ENCODE peak calls at places on chromosomes 1 and 21, in six cellular contexts. Q is HCT116, X is endothelial cell of umbilical vein, W is astrocyte, N is H1, B is keratinocyte. I is an unnamed sample.

GRCh38 chr1:31038360-31038759 is 27.2 kb downstream of the PUM1 start:
- DNase-seq in N (no peak), X (no peak), Q (no peak), B (no peak), W (peak), I (peak)

GRCh38 chr1:19785660-19786059 is 14.1 kb downstream of the TMCO4 start:
- DNase-seq in X (no peak), B (no peak), Q (no peak), W (no peak), N (no peak), I (no peak)

GRCh38 chr1:17591814-17592430 is 52.4 kb downstream of the ARHGEF10L start:
- DNase-seq in Q (no peak), W (no peak), B (no peak), X (no peak), N (no peak), I (peak)

GRCh38 chr1:36160949-36161485 is 5.1 kb downstream of the MAP7D1 start:
- DNase-seq in X (peak), B (no peak), W (peak), Q (no peak), N (peak), I (peak)

GRCh38 chr1:29546496-29546895 is 310.2 kb downstream of the PTPRU start:
- DNase-seq in B (no peak), Q (no peak), X (no peak), W (no peak), N (no peak), I (no peak)

GRCh38 chr1:248697907-248698306 is 4.7 kb downstream of the OR14I1 start:
- DNase-seq in N (no peak), B (no peak), Q (no peak), X (no peak), W (no peak), I (no peak)

GRCh38 chr1:12034381-12034801 is 15.1 kb downstream of the MIIP start:
- DNase-seq in N (no peak), X (no peak), Q (no peak), W (peak), B (no peak), I (peak)

GRCh38 chr1:20184997-20185833 is 681 bp upstream of the UBXN10 start:
- DNase-seq in Q (no peak), N (no peak), X (no peak), B (no peak), W (no peak), I (no peak)

GRCh38 chr1:99544328-99544727 is 101.6 kb upstream of the PALMD start:
- DNase-seq in N (no peak), X (peak), Q (no peak), B (peak), W (peak), I (peak)

GRCh38 chr1:226111865-226112395 is 49.4 kb downstream of the H3-3A start:
- DNase-seq in X (no peak), W (no peak), Q (no peak), B (no peak), N (no peak), I (no peak)

GRCh38 chr1:118335372-118335771 is 150.3 kb upstream of the SPAG17 start:
- DNase-seq in B (peak), N (no peak), Q (no peak), W (peak), X (no peak), I (no peak)

GRCh38 chr21:46098303-46099141 is 610 bp downstream of the COL6A2 start:
- DNase-seq in B (no peak), N (peak), Q (no peak), W (no peak), X (no peak), I (peak)

GRCh38 chr1:145879775-145880174 is 5.9 kb downstream of the ANKRD35 start:
- DNase-seq in B (no peak), N (no peak), X (no peak), Q (no peak), W (no peak), I (no peak)

GRCh38 chr21:39966786-39967185 is 99.5 kb downstream of the PCP4 start:
- DNase-seq in N (no peak), Q (no peak), B (no peak), X (no peak), W (no peak), I (no peak)

GRCh38 chr1:236150291-236150940 is 8.1 kb downstream of the GPR137B start:
- DNase-seq in B (no peak), N (no peak), Q (no peak), W (no peak), X (no peak), I (no peak)

GRCh38 chr1:175804556-175804955 is 61.2 kb upstream of the TNR start:
- DNase-seq in Q (no peak), B (no peak), W (no peak), N (no peak), X (no peak), I (no peak)

GRCh38 chr1:230758705-230759354 is 11.6 kb downstream of the CAPN9 start:
- DNase-seq in W (no peak), N (no peak), Q (no peak), B (no peak), X (no peak), I (peak)

GRCh38 chr1:88039240-88039639 is 644.8 kb upstream of the PKN2 start:
- DNase-seq in B (no peak), W (no peak), Q (no peak), N (no peak), X (no peak), I (no peak)

GRCh38 chr1:10865518-10866313 is 69.3 kb upstream of the CASZ1 start:
- DNase-seq in Q (no peak), N (no peak), X (no peak), B (no peak), W (no peak), I (no peak)

GRCh38 chr1:200468264-200469001 is 58.6 kb upstream of the ZNF281 start:
- DNase-seq in B (no peak), Q (no peak), W (no peak), N (no peak), X (no peak), I (no peak)

GRCh38 chr1:228830954-228831481 is 95.7 kb downstream of the RHOU start:
- DNase-seq in X (no peak), Q (peak), B (no peak), N (no peak), W (peak), I (peak)

GRCh38 chr1:6905790-6906189 is 120.5 kb downstream of the CAMTA1 start:
- DNase-seq in N (no peak), Q (no peak), W (no peak), X (no peak), B (no peak), I (no peak)

GRCh38 chr1:1080122-1080753 is 6.1 kb upstream of the RNF223 start:
- DNase-seq in W (no peak), B (no peak), X (peak), N (peak), Q (peak), I (peak)

GRCh38 chr1:22636369-22636768 is at the start of gene C1QA:
- DNase-seq in N (no peak), W (no peak), B (no peak), X (no peak), Q (no peak), I (no peak)

GRCh38 chr1:7643445-7643844 is 127.7 kb upstream of the VAMP3 start:
- DNase-seq in B (no peak), X (no peak), Q (no peak), N (no peak), W (no peak), I (peak)

GRCh38 chr1:93722081-93723031 is 40.7 kb upstream of the BCAR3 start:
- DNase-seq in Q (no peak), N (no peak), W (no peak), B (no peak), X (peak), I (no peak)

GRCh38 chr1:70431874-70432273 is 20.8 kb downstream of the CTH start:
- DNase-seq in W (no peak), N (no peak), B (no peak), Q (no peak), X (no peak), I (no peak)

GRCh38 chr1:67741121-67741520 is 56.1 kb downstream of the GADD45A start:
- DNase-seq in B (no peak), N (no peak), X (peak), W (no peak), Q (no peak), I (peak)

GRCh38 chr1:208803371-208803811 is 559.2 kb upstream of the PLXNA2 start:
- DNase-seq in W (no peak), N (no peak), B (no peak), X (no peak), Q (no peak), I (no peak)

GRCh38 chr1:33876970-33877680 is 13.2 kb downstream of the HMGB4 start:
- DNase-seq in Q (no peak), N (no peak), B (peak), W (peak), X (no peak), I (no peak)

GRCh38 chr1:36889478-36889845 is 144.9 kb downstream of the GRIK3 start:
- DNase-seq in Q (no peak), W (no peak), N (peak), X (no peak), B (no peak), I (no peak)

GRCh38 chr1:119001181-119002018 is 13.3 kb upstream of the TBX15 start:
- DNase-seq in X (no peak), N (peak), W (no peak), B (no peak), Q (no peak), I (no peak)

GRCh38 chr1:234597894-234598293 is 12.1 kb downstream of the IRF2BP2 start:
- DNase-seq in X (peak), W (no peak), N (no peak), B (no peak), Q (no peak), I (peak)

GRCh38 chr1:87956072-87956471 is 627.4 kb downstream of the LMO4 start:
- DNase-seq in Q (peak), W (peak), B (peak), X (peak), N (no peak), I (peak)

GRCh38 chr21:44924611-44925010 is 3.9 kb upstream of the ITGB2 start:
- DNase-seq in W (no peak), Q (no peak), X (no peak), B (no peak), N (no peak), I (no peak)

GRCh38 chr1:7121622-7121988 is 336.4 kb downstream of the CAMTA1 start:
- DNase-seq in B (no peak), W (no peak), N (no peak), X (no peak), Q (no peak), I (no peak)

GRCh38 chr1:182795563-182796228 is 6.1 kb downstream of the NPL start:
- DNase-seq in X (no peak), Q (no peak), W (no peak), B (no peak), N (no peak), I (peak)

GRCh38 chr1:62849031-62849430 is 65.1 kb downstream of the ATG4C start:
- DNase-seq in B (no peak), X (no peak), Q (no peak), W (no peak), N (no peak), I (no peak)

GRCh38 chr1:213988639-213989070 is 882 bp downstream of the PROX1 start:
- DNase-seq in W (no peak), B (no peak), Q (no peak), N (no peak), X (no peak), I (peak)

GRCh38 chr1:213989740-213990472 is 2.1 kb downstream of the PROX1 start:
- DNase-seq in Q (no peak), B (no peak), N (no peak), W (no peak), X (no peak), I (peak)

GRCh38 chr1:213987876-213988638 is at the start of gene PROX1:
- DNase-seq in X (peak), Q (no peak), W (peak), B (no peak), N (peak), I (peak)

GRCh38 chr1:213987422-213987875 is 324 bp upstream of the PROX1 start:
- DNase-seq in W (no peak), B (no peak), N (no peak), Q (no peak), X (no peak), I (peak)

DNA sequence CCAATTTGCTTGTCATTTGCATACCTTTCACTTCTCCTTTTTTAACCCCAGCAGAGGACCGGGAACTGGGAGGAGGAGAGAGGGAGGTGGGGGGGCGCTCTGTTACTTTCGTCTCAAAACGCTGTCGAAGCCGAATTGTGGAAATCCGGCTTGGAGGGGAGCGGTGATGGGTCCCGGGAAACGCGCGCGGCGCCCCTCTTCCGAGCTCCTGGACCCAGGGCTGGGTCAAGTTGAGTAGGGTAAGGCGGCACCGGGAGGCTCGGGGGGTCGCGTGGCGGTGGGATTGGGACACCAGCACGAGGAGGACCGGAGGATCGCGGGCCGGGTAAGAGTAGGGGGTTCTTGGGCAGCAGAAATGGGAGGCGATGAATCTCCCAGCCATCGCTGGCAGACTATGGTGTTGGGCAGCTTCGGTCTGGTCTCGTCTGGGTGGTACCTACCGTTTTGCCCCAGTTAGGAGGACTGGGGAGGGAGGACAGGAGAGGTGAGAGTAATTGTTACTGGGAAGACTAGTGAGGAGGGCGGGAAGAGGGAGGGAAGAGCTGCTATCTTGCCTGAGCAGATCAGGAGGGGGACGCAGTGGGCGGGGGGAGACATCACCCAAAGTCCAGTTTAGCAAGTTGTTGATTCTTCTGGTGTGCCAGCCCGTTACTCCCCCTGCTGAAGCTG is 1.4 kb downstream of the PROX1 start:
- DNase-seq in W (no peak), X (peak), B (no peak), Q (no peak), N (peak), I (peak)
- TF ChIP-seq EZH2 in W (no peak), X (no peak), B (peak), Q (no peak), N (peak), I (no peak)

GRCh38 chr1:207698822-207699483 is 52.9 kb upstream of the CD46 start:
- DNase-seq in W (peak), B (no peak), Q (peak), N (peak), X (peak), I (peak)
- TF ChIP-seq CTCF in W (peak), B (peak), Q (peak), N (peak), X (peak), I (peak)

GRCh38 chr1:218163371-218163770 is 121.7 kb upstream of the RRP15 start:
- DNase-seq in X (no peak), N (no peak), Q (no peak), B (no peak), W (no peak), I (no peak)
- H3K4me2 ChIP-seq in X (no peak), N (peak), Q (no peak), B (no peak), W (no peak), I (peak)

GRCh38 chr1:47437518-47438320 is at the start of gene FOXD2:
- DNase-seq in Q (peak), B (no peak), X (peak), N (peak), W (peak), I (peak)

GRCh38 chr1:47440052-47440848 is 2.4 kb downstream of the FOXD2 start:
- DNase-seq in B (no peak), W (no peak), Q (no peak), X (no peak), N (peak), I (no peak)

GRCh38 chr1:47436979-47437517 is 796 bp upstream of the FOXD2 start:
- DNase-seq in W (no peak), Q (no peak), X (peak), B (no peak), N (no peak), I (no peak)

GRCh38 chr1:47439151-47440051 is 1.6 kb downstream of the FOXD2 start:
- DNase-seq in N (peak), X (no peak), W (no peak), B (no peak), Q (no peak), I (no peak)

DNA sequence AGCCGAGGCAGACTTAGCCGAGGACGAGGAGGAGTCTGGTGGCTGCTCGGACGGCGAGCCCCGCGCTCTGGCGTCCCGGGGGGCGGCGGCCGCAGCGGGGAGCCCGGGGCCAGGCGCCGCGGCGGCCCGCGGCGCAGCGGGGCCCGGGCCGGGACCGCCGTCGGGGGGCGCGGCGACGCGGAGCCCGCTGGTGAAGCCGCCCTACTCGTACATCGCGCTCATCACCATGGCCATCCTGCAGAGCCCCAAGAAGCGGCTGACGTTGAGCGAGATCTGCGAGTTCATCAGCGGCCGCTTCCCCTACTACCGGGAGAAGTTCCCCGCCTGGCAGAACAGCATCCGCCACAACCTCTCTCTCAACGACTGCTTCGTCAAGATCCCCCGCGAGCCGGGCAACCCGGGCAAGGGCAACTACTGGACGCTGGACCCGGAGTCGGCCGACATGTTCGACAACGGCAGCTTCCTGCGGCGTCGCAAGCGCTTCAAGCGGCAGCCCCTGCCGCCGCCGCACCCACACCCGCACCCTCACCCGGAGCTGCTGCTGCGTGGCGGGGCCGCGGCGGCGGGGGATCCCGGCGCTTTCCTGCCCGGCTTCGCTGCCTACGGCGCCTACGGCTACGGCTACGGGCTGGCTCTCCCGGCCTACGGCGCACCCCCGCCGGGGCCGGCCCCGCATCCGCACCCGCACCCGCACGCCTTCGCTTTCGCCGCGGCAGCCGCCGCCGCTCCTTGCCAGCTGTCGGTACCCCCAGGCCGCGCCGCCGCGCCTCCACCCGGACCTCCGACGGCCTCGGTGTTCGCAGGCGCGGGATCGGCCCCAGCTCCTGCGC is 692 bp downstream of the FOXD2 start:
- DNase-seq in B (no peak), W (no peak), N (peak), X (no peak), Q (no peak), I (no peak)
- TF ChIP-seq EZH2 in B (peak), W (peak), N (no peak), X (peak), Q (no peak), I (peak)

GRCh38 chr1:205843031-205843859 is 6.7 kb downstream of the PM20D1 start:
- DNase-seq in W (no peak), Q (no peak), B (no peak), N (no peak), X (no peak), I (no peak)

GRCh38 chr1:205837380-205837970 is 12.5 kb downstream of the PM20D1 start:
- DNase-seq in X (no peak), W (no peak), N (peak), Q (no peak), B (no peak), I (no peak)

GRCh38 chr1:205840524-205840923 is 9.4 kb downstream of the PM20D1 start:
- DNase-seq in X (no peak), W (no peak), N (no peak), B (no peak), Q (no peak), I (no peak)

DNA sequence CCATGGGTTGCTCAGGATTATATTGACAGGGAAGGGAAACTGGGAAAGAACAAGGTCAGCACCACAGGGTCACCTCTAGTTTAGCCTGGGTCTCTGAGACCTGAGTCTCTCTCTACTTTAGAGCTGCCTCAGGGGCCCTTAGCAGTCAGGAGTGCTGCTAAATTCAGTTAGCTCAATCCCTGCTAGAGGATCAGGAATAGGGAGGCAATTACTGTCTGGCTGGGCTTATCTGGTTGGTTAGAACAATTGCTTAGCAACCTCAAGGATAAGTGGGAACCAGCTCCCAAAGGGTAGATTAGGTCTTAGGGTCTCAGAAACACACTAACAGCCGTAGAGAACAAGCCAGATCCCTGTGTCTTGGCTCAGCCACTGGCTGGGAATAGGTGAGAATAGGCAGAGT is 7.8 kb downstream of the PM20D1 start:
- DNase-seq in W (no peak), Q (no peak), N (no peak), B (no peak), X (no peak), I (no peak)
- TF ChIP-seq CTCF in W (no peak), Q (no peak), N (no peak), B (no peak), X (no peak), I (no peak)

DNA sequence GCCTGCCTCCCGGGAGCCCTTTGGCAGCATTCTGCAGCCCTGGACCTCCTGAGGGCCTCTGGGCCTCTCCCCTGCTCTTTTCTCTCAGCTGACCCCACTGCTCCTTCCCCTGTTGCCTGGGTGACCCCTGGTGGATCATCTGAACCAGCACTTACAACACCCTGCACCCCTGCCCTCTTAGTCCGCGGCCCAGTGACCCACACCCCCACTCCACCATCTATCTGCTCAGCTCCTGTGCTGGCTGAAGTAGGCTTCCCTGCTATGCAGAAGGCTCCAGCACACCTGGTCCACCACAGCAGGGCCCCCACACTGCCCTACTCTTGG is 74.0 kb downstream of the DMRTA2 start:
- DNase-seq in Q (no peak), X (no peak), B (no peak), W (no peak), N (no peak), I (no peak)
- H3K4me2 ChIP-seq in Q (no peak), X (no peak), B (no peak), W (no peak), N (no peak), I (no peak)

I was measured in hepatocyte.